ENCODE peak calls at places on chromosomes 5 and 9, in seven cellular contexts. J is upper lobe of left lung, K is H1, P is HepG2, V is transverse colon, T is K562, Q is GM12878. G is an unnamed sample.

GRCh38 chr5:137565450-137565849 is 66.3 kb upstream of the SPOCK1 start:
- DNase-seq in J (no peak), K (no peak), P (no peak), V (no peak), T (no peak), Q (no peak), G (no peak)

GRCh38 chr5:108917596-108917995 is 169.9 kb downstream of the FER start:
- DNase-seq in J (no peak), K (no peak), P (no peak), V (no peak), T (no peak), Q (no peak), G (no peak)

GRCh38 chr5:100797863-100798262 is 105.2 kb downstream of the ST8SIA4 start:
- DNase-seq in J (no peak), K (no peak), P (no peak), V (no peak), T (no peak), Q (no peak), G (no peak)

GRCh38 chr9:71769175-71770165 is 1.2 kb upstream of the CEMIP2 start:
- DNase-seq in J (peak; percentile 95), K (no peak), P (peak; percentile 78), V (peak; percentile 86), T (peak; percentile 51), Q (no peak), G (peak; percentile 83)

GRCh38 chr9:128104171-128104618 is 23.3 kb downstream of the PTGES2 start:
- DNase-seq in J (no peak), K (no peak), P (peak; percentile 87), V (peak; percentile 73), T (no peak), Q (no peak), G (no peak)

GRCh38 chr9:76302947-76303550 is 91.2 kb downstream of the RFK start:
- DNase-seq in J (no peak), K (no peak), P (peak; percentile 37), V (no peak), T (peak; percentile 42), Q (no peak), G (no peak)

GRCh38 chr5:93893050-93893449 is 151.7 kb upstream of the POU5F2 start:
- DNase-seq in J (no peak), K (no peak), P (no peak), V (no peak), T (no peak), Q (no peak), G (no peak)

GRCh38 chr9:133074111-133074651 is 12.4 kb downstream of the CEL start:
- DNase-seq in J (no peak), K (no peak), P (no peak), V (no peak), T (no peak), Q (no peak), G (no peak)

GRCh38 chr9:7143801-7144200 is 386.0 kb downstream of the KDM4C start:
- DNase-seq in J (no peak), K (no peak), P (no peak), V (no peak), T (no peak), Q (no peak), G (no peak)

GRCh38 chr5:176882566-176882900 is 16.6 kb downstream of the HK3 start:
- DNase-seq in J (no peak), K (no peak), P (no peak), V (no peak), T (no peak), Q (no peak), G (no peak)

GRCh38 chr5:44574626-44575025 is 185.4 kb upstream of the FGF10 start:
- DNase-seq in J (no peak), K (no peak), P (no peak), V (no peak), T (no peak), Q (no peak), G (no peak)

GRCh38 chr9:5671711-5672353 is 42.9 kb downstream of the RIC1 start:
- DNase-seq in J (no peak), K (no peak), P (no peak), V (no peak), T (no peak), Q (peak; percentile 17), G (no peak)

GRCh38 chr5:38793099-38793498 is 52.7 kb upstream of the OSMR start:
- DNase-seq in J (peak; percentile 72), K (no peak), P (no peak), V (no peak), T (no peak), Q (no peak), G (no peak)

GRCh38 chr9:6106576-6107339 is 91.3 kb upstream of the RANBP6 start:
- DNase-seq in J (no peak), K (peak; percentile 7), P (peak; percentile 25), V (no peak), T (no peak), Q (peak; percentile 41), G (no peak)

GRCh38 chr9:133119461-133120342 is 1.3 kb downstream of the RALGDS start:
- DNase-seq in J (no peak), K (no peak), P (no peak), V (no peak), T (no peak), Q (no peak), G (no peak)

GRCh38 chr5:95779611-95780010 is 42.9 kb downstream of the GLRX start:
- DNase-seq in J (no peak), K (no peak), P (no peak), V (no peak), T (no peak), Q (no peak), G (no peak)

DNA sequence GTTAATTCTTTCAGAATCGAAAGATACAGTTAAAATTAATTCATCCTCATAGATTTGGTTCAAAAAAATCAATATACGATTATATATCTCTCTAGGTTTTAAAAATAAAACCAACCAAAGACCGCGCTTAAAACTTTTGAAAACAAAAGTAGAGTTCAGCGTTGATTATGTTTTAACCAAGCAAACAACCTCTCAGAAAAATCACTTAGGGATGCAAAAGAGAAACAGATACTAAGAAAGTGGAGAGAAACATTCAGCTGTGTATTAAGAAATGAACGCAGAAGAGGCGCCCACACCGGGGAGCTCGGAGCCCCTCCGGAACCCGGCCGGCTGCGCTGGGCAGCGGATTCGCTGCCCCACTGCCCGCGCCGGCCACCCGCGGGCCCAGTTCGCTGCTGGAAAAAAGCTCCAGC is 1.4 kb downstream of the PITX1 start:
- DNase-seq in J (no peak), K (no peak), P (no peak), V (no peak), T (no peak), Q (no peak), G (no peak)
- TF ChIP-seq POLR2AphosphoS5 in J (no peak), K (no peak), P (no peak), V (no peak), T (no peak), Q (no peak), G (no peak)

GRCh38 chr9:91896096-91896495 is 53.9 kb downstream of the ROR2 start:
- DNase-seq in J (no peak), K (no peak), P (no peak), V (no peak), T (no peak), Q (no peak), G (no peak)
- TF ChIP-seq POLR2A in J (no peak), K (no peak), P (no peak), V (no peak), T (no peak), Q (no peak), G (no peak)

DNA sequence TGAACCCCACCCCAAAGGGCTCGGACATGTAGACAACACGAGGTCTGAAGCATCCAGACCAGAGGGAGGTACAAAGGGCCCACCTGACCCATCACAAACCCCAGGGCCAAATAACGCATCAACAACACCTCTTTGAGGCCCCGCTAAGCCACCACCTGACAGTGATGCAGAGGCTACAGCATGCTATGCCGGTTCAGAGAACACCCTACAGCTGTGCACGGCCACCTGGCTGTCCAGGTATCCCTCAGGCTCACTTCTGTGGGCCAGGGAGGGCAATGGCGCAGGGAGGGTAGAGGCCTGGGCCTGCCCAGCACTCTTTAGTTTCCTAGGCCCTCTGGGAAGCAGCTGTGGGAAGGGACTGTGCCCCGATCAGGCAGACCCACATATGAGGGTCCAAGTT is 190.1 kb downstream of the CDK5RAP2 start:
- DNase-seq in J (peak; percentile 6), K (no peak), P (no peak), V (no peak), T (no peak), Q (no peak), G (no peak)
- H3K27ac ChIP-seq in J (no peak overlapping the region), K (no peak overlapping the region), P (peak overlapping the region; percentile 76), V (no peak overlapping the region), T (no peak overlapping the region), Q (no peak overlapping the region), G (no peak overlapping the region)

DNA sequence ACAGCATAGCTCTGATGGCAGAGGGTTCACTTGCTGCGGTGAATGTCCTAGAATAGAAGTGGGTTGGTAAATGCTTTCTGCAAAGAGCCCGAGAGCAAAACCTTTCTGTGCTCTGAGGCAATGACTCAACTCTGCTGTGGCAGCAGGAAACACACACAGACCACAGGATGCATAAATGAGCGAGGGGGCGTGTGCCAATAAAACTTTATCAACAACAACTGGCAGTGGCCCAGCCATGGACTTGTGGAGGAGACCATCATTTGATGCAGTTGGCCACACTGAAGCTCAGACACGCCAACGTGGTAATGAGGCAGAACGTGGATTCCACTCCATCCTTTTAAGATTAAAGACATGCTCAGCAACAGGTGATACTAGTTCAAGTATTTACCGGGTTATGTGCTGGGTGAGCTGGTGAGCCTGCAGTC is 6.8 kb downstream of the MRPL36 start:
- DNase-seq in J (no peak), K (no peak), P (no peak), V (peak; percentile 62), T (no peak), Q (peak; percentile 99), G (no peak)
- TF ChIP-seq POLR2AphosphoS5 in J (no peak), K (no peak), P (no peak), V (no peak), T (no peak), Q (peak; percentile 88), G (no peak)

GRCh38 chr9:129520981-129521380 is 99.9 kb downstream of the C9orf50 start:
- DNase-seq in J (no peak), K (no peak), P (no peak), V (no peak), T (no peak), Q (no peak), G (no peak)
- TF ChIP-seq POLR2A in J (no peak), K (no peak), P (no peak), V (no peak), T (no peak), Q (no peak), G (no peak)

GRCh38 chr5:171437286-171437821 is 17.9 kb downstream of the FGF18 start:
- DNase-seq in J (no peak), K (no peak), P (no peak), V (no peak), T (no peak), Q (no peak), G (no peak)
- H3K27ac ChIP-seq in J (no peak overlapping the region), K (no peak overlapping the region), P (no peak overlapping the region), V (no peak overlapping the region), T (no peak overlapping the region), Q (no peak overlapping the region), G (no peak overlapping the region)